ENCODE peak calls at places on chromosomes 5 and 9, in five cellular contexts. J, N, E, V and A are unnamed samples.

GRCh38 chr9:29212590-29213373 is 1639.5 kb upstream of the C9orf72 start:
- DNase-seq in N (no peak), E (peak; percentile 69), J (no peak), V (no peak), A (peak; percentile 26)

GRCh38 chr9:117136461-117136860 is 278.4 kb downstream of the ASTN2 start:
- DNase-seq in J (no peak), N (no peak), V (no peak), E (no peak), A (no peak)

GRCh38 chr5:178199581-178200434 is 4.5 kb upstream of the HNRNPAB start:
- DNase-seq in J (no peak), E (no peak), V (no peak), N (no peak), A (no peak)

GRCh38 chr9:127918201-127919107 is 1.6 kb upstream of the ST6GALNAC4 start:
- DNase-seq in E (peak; percentile 55), J (no peak), V (no peak), N (peak; percentile 74), A (no peak)

GRCh38 chr5:103366938-103367549 is 108.5 kb downstream of the MACIR start:
- DNase-seq in E (no peak), J (no peak), N (no peak), V (no peak), A (no peak)

GRCh38 chr9:104078596-104078995 is 15.5 kb upstream of the SMC2 start:
- DNase-seq in V (no peak), J (no peak), N (no peak), E (no peak), A (no peak)

GRCh38 chr5:14826714-14827113 is 44.9 kb downstream of the ANKH start:
- DNase-seq in V (no peak), J (no peak), N (no peak), E (no peak), A (no peak)

GRCh38 chr5:43078956-43079355 is 38.8 kb upstream of the ANXA2R start:
- DNase-seq in E (no peak), J (peak; percentile 80), N (peak; percentile 29), V (no peak), A (peak; percentile 39)

GRCh38 chr5:149641000-149641576 is 59.8 kb downstream of the ARHGEF37 start:
- DNase-seq in N (peak; percentile 67), V (no peak), J (peak; percentile 43), E (no peak), A (no peak)

GRCh38 chr5:92779536-92779935 is 801.5 kb downstream of the NR2F1-AS1 start:
- DNase-seq in J (no peak), E (no peak), N (no peak), V (no peak), A (no peak)

GRCh38 chr9:127473932-127474331 is 22.6 kb downstream of the LRSAM1 start:
- DNase-seq in E (no peak), V (no peak), J (no peak), N (no peak), A (no peak)

GRCh38 chr5:23204111-23204510 is 303.3 kb upstream of the PRDM9 start:
- DNase-seq in N (no peak), E (no peak), V (no peak), J (no peak), A (no peak)

DNA sequence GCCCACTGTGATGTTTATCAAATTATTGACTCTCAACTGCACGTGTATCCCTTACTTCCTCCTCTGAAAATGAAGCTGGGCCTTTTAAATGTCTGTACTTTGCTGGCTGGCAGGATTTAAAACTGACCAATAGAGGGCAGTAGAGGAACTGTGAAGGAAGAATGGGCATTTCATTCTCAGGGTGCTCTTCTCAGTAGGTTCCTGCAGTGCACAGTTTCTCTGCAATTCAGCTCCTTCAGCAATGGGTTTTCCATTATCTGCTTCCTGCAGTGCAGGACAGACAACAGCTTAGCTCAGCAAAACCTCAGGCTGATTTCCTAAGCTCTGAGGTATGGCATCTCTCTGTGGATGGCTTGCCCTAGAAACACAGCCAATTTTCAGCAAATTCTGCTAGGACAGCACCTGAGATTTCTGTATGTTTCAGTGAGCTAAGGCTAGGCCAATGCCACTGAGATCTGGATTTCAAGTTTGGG is 298.4 kb upstream of the PRDM9 start:
- DNase-seq in V (peak; percentile 9), J (peak; percentile 23), E (peak; percentile 34), N (peak; percentile 37), A (peak; percentile 68)
- TF ChIP-seq RCOR1 in V (no peak), J (no peak), E (no peak), N (no peak), A (no peak)

GRCh38 chr5:116769470-116769869 is 194.8 kb upstream of the SEMA6A start:
- DNase-seq in V (no peak), E (no peak), N (no peak), J (no peak), A (no peak)

GRCh38 chr5:116773926-116774325 is 199.3 kb upstream of the SEMA6A start:
- DNase-seq in E (no peak), J (no peak), V (no peak), N (no peak), A (no peak)

GRCh38 chr5:116772152-116772501 is 197.5 kb upstream of the SEMA6A start:
- DNase-seq in N (no peak), J (no peak), V (no peak), E (peak; percentile 24), A (no peak)

GRCh38 chr5:116766470-116766947 is 191.9 kb upstream of the SEMA6A start:
- DNase-seq in E (no peak), J (no peak), V (peak; percentile 70), N (peak; percentile 24), A (peak; percentile 40)

GRCh38 chr5:116771466-116772151 is 197.0 kb upstream of the SEMA6A start:
- DNase-seq in N (no peak), E (no peak), J (no peak), V (no peak), A (no peak)
- TF ChIP-seq RCOR1 in N (no peak), E (no peak), J (no peak), V (no peak), A (no peak)

DNA sequence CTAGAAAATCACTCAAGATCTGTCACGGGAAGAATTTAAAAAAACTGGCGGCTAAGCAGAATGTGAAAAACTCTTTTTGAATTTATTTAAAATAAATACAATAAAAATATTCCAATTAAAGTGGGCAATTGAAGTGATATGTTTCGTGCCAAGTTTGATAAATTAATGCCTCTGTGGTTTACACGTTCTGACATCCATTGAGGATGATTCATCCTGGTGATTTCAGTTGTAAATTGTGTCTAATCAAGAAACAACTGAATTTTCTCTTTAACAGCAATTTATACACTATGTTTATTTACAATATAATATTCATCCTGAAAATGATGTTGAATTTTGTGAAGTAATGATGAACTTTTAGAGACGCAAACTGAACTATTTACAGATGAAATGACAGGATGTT is 21.0 kb upstream of the OSMR start:
- DNase-seq in J (no peak), N (no peak), V (no peak), E (no peak), A (no peak)
- TF ChIP-seq RCOR1 in J (no peak), N (no peak), V (no peak), E (no peak), A (no peak)

DNA sequence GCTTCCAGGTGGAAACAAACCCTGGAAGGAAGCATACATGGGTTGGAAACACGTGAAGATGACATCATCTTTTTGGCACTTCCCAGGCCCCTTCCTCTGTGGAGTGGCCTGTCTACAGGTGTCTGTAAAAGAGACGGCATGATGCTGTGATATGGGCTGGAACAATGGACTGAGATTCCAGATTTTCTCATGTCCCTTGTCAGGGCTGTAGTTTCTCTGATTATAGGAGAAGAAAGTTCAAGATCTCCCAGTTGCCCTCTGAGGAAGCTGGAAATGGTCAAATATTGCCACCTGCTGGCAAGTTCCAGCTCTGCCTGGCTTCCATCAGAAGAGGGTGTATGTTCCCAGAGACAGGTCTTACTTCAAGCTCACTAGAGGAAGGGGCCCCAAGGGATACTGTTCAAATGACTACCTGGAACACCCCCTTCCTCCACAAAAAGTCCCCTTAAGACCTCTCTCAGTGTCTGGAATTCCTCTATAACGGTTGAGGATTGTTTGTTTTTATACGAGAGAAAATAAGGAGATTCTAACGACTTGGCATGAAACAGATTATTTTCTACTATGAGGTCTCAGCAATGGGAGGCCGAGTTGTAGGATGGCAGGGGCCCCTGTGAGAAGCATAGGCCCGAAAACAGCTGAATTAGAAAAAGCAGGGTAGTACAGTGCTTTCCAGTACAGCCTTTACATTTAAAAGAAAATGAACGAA is 7.3 kb upstream of the ANXA6 start:
- DNase-seq in J (peak; percentile 76), V (peak; percentile 83), N (peak; percentile 76), E (peak; percentile 76), A (peak; percentile 77)
- TF ChIP-seq RCOR1 in J (no peak), V (no peak), N (peak; percentile 47), E (no peak), A (no peak)

GRCh38 chr9:4793412-4794005 is 765 bp downstream of the RCL1 start:
- DNase-seq in E (no peak), J (peak; percentile 31), N (no peak), V (no peak), A (no peak)

GRCh38 chr9:4799775-4800174 is 7.0 kb downstream of the RCL1 start:
- DNase-seq in J (no peak), V (no peak), E (peak; percentile 41), N (peak; percentile 78), A (no peak)

GRCh38 chr9:4798281-4798680 is 5.5 kb downstream of the RCL1 start:
- DNase-seq in V (no peak), N (peak; percentile 78), J (no peak), E (no peak), A (no peak)

GRCh38 chr9:4796530-4796929 is 3.8 kb downstream of the RCL1 start:
- DNase-seq in J (no peak), V (no peak), N (no peak), E (no peak), A (no peak)

DNA sequence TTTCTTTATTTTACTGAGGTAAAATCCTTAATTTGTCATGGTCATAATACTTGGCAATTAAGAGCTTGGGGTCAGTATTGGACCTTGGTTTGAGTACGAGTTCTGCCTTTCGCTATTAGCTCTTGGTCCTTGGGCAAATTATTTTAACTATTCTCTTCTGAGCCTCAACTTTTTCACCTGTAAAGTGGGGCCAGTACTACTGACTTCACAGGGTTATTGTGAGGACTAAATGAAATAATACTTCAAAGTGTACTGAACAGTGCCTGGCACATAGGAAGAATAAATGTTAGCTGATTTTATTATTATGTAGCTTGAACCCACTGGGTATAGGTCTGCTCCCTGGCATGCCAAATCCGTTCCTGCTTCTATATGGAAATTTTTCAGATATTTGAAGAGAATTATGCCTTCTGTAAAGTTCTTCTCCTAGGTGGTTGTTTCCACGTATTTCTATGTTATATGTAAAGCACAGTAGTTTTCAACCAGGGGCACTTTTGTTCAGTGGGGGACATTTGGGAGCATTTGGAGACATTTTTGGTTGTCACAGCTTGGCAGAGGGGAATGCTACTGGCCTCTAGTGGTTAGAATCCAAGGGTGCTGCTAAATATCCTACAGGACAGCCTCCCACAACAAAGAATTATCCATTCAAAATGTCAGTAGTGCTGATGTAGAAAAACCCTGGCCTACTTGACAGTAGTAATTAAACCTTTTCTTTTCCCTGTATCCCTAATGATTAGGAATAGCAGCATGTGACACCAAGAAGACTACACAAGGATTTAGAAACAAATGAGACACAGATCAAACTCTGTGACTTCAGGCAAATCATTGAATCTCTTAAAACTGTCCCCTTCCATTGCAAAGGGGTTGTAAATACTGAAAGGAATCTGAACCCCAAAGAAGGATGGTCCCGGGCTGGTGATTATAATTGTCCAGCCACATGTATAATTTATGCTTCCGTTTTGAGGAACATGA is 4.5 kb downstream of the RCL1 start:
- DNase-seq in N (peak; percentile 40), E (peak; percentile 51), V (no peak), J (peak; percentile 43), A (peak; percentile 53)
- TF ChIP-seq RCOR1 in N (peak; percentile 35), E (no peak), V (no peak), J (no peak), A (no peak)

GRCh38 chr5:82349651-82350050 is 71.5 kb upstream of the RPS23 start:
- DNase-seq in E (peak; percentile 22), V (no peak), J (no peak), N (peak; percentile 58), A (peak; percentile 16)
- TF ChIP-seq RCOR1 in E (no peak), V (no peak), J (no peak), N (no peak), A (no peak)